ENCODE peak calls at places on chromosomes 2 and 18, in five cellular contexts. V, T, Q, F and M are unnamed samples.
A peak's percentile ranks its signal among the peaks of the same experiment; 100 is the strongest.

GRCh38 chr2:74778381-74779371 is 55.3 kb upstream of the HK2 start:
- DNase-seq in V (no peak), T (no peak), Q (no peak), F (no peak), M (no peak)

GRCh38 chr2:44470151-44470550 is 108.4 kb downstream of the CAMKMT start:
- DNase-seq in V (no peak), T (no peak), Q (no peak), F (no peak), M (no peak)

GRCh38 chr2:147273628-147274027 is 571.2 kb upstream of the ACVR2A start:
- DNase-seq in V (no peak), T (no peak), Q (no peak), F (no peak), M (no peak)

GRCh38 chr2:129798301-129798581 is 181.2 kb upstream of the RAB6C start:
- DNase-seq in V (no peak), T (no peak), Q (no peak), F (no peak), M (no peak)

GRCh38 chr2:2787301-2787907 is 456.3 kb upstream of the MYT1L start:
- DNase-seq in V (no peak), T (no peak), Q (no peak), F (no peak), M (no peak)

GRCh38 chr18:57738078-57738477 is 65.0 kb downstream of the ATP8B1 start:
- DNase-seq in V (no peak), T (no peak), Q (no peak), F (no peak), M (no peak)

GRCh38 chr2:174593574-174594203 is 3.9 kb downstream of the WIPF1 start:
- DNase-seq in V (no peak), T (no peak), Q (no peak), F (no peak), M (peak; percentile 67)

GRCh38 chr2:240851078-240851861 is 17.4 kb upstream of the AGXT start:
- DNase-seq in V (peak; percentile 88), T (peak; percentile 81), Q (peak; percentile 91), F (peak; percentile 79), M (peak; percentile 76)

GRCh38 chr2:122061206-122061605 is 305.8 kb downstream of the TSN start:
- DNase-seq in V (no peak), T (no peak), Q (no peak), F (no peak), M (no peak)

GRCh38 chr18:415047-415446 is 85.5 kb downstream of the COLEC12 start:
- DNase-seq in V (no peak), T (no peak), Q (no peak), F (no peak), M (no peak)

GRCh38 chr18:419542-420175 is 80.8 kb downstream of the COLEC12 start:
- DNase-seq in V (no peak), T (no peak), Q (no peak), F (no peak), M (no peak)

GRCh38 chr18:415627-416612 is 84.6 kb downstream of the COLEC12 start:
- DNase-seq in V (no peak), T (no peak), Q (no peak), F (no peak), M (no peak)

GRCh38 chr18:417495-417894 is 83.0 kb downstream of the COLEC12 start:
- DNase-seq in V (no peak), T (no peak), Q (no peak), F (no peak), M (no peak)

GRCh38 chr18:416928-417327 is 83.6 kb downstream of the COLEC12 start:
- DNase-seq in V (no peak), T (no peak), Q (no peak), F (no peak), M (no peak)
- H3K4me1 ChIP-seq in V (no peaks in the 10 kb centered on the region), T (no peaks in the 10 kb centered on the region), Q (no peaks in the 10 kb centered on the region), F (peaks cover 3% of the 10 kb centered on the region), M (no peaks in the 10 kb centered on the region)

GRCh38 chr2:150806336-150806735 is 318.9 kb upstream of the RND3 start:
- DNase-seq in V (no peak), T (no peak), Q (no peak), F (no peak), M (no peak)
- H3K4me1 ChIP-seq in V (no peaks in the 10 kb centered on the region), T (no peaks in the 10 kb centered on the region), Q (no peaks in the 10 kb centered on the region), F (no peaks in the 10 kb centered on the region), M (no peaks in the 10 kb centered on the region)

GRCh38 chr2:236562434-236562833 is 7.2 kb upstream of the ACKR3 start:
- DNase-seq in V (no peak), T (no peak), Q (no peak), F (no peak), M (no peak)

GRCh38 chr2:236561874-236562273 is 7.8 kb upstream of the ACKR3 start:
- DNase-seq in V (no peak), T (no peak), Q (no peak), F (no peak), M (no peak)

GRCh38 chr2:236555486-236555885 is 14.1 kb upstream of the ACKR3 start:
- DNase-seq in V (no peak), T (no peak), Q (no peak), F (no peak), M (no peak)

GRCh38 chr2:236557894-236558532 is 11.6 kb upstream of the ACKR3 start:
- DNase-seq in V (no peak), T (no peak), Q (no peak), F (no peak), M (no peak)

GRCh38 chr2:236558999-236559978 is 10.3 kb upstream of the ACKR3 start:
- DNase-seq in V (no peak), T (no peak), Q (no peak), F (no peak), M (no peak)
- H3K4me1 ChIP-seq in V (no peaks in the 10 kb centered on the region), T (no peaks in the 10 kb centered on the region), Q (peaks cover 5% of the 10 kb centered on the region), F (no peaks in the 10 kb centered on the region), M (peaks cover 23% of the 10 kb centered on the region)

GRCh38 chr2:96353032-96353561 is 17.5 kb downstream of the NCAPH start:
- DNase-seq in V (peak; percentile 78), T (no peak), Q (no peak), F (peak; percentile 69), M (no peak)
- H3K4me1 ChIP-seq in V (peaks cover 4% of the 10 kb centered on the region), T (no peaks in the 10 kb centered on the region), Q (peaks cover 10% of the 10 kb centered on the region), F (peaks cover 23% of the 10 kb centered on the region), M (no peaks in the 10 kb centered on the region)

GRCh38 chr2:105422801-105423200 is 23.9 kb upstream of the FHL2 start:
- DNase-seq in V (no peak), T (no peak), Q (no peak), F (no peak), M (no peak)
- H3K4me1 ChIP-seq in V (no peaks in the 10 kb centered on the region), T (no peaks in the 10 kb centered on the region), Q (peaks cover 9% of the 10 kb centered on the region), F (peaks cover 14% of the 10 kb centered on the region), M (peaks cover 19% of the 10 kb centered on the region)

DNA sequence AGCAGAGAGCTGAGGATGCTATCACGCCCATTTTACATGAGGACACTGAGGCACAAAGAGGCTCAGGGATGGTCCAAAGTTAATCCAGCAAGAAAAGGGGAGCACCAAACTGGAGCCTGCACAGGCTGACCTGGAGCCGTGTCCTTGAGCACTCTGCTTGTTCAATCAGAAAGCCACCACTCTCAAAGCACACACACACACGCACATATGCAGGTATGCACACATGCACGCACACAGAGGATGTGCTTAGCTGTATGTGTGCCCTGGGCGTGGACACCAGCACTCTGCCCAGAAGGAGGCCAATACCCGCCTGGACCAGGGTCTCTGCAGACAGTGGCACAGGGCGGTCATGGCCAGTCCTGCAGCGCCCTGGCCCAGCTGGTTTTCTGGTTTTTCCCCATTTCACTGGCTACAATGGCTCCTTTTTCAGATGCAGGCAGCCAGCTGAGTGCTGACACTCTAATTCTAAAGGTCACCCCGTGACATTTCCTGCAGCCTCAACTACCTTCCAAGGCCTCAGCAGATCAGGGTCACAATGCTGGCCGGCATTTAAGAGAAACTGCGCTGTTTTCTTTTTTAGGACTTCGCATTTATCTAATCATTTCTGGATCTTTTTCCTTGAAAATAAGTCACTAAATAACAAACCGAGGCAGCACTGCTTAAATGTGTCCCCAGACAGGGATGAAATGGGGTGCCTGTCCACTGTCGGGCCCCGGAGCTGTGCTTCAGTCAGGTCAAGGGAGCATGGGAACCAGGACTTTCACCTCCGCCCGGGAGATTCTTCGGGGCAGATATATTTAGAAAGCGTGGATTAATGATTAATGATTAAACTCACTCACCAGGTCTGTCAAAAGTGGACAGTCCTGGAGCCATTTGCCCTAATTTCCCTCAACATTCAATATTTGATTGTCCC is 104.5 kb downstream of the HDAC4 start:
- DNase-seq in V (peak; percentile 41), T (peak; percentile 11), Q (peak; percentile 77), F (peak; percentile 14), M (no peak)
- H3K4me1 ChIP-seq in V (no peaks in the 10 kb centered on the region), T (peaks cover 81% of the 10 kb centered on the region), Q (peaks cover 59% of the 10 kb centered on the region), F (peaks cover 65% of the 10 kb centered on the region), M (peaks cover 69% of the 10 kb centered on the region)

GRCh38 chr2:134411828-134412638 is 158.2 kb downstream of the MGAT5 start:
- DNase-seq in V (no peak), T (peak; percentile 38), Q (peak; percentile 89), F (peak; percentile 77), M (peak; percentile 68)
- H3K4me1 ChIP-seq in V (no peaks in the 10 kb centered on the region), T (peaks cover 12% of the 10 kb centered on the region), Q (peaks cover 30% of the 10 kb centered on the region), F (peaks cover 40% of the 10 kb centered on the region), M (peaks cover 6% of the 10 kb centered on the region)

GRCh38 chr2:24353933-24354332 is 6.4 kb downstream of the ITSN2 start:
- DNase-seq in V (no peak), T (no peak), Q (no peak), F (no peak), M (no peak)

GRCh38 chr2:24353364-24353763 is 7.0 kb downstream of the ITSN2 start:
- DNase-seq in V (no peak), T (no peak), Q (no peak), F (no peak), M (no peak)

GRCh38 chr2:24351981-24352380 is 8.4 kb downstream of the ITSN2 start:
- DNase-seq in V (no peak), T (no peak), Q (no peak), F (no peak), M (no peak)

GRCh38 chr2:24351627-24351938 is 8.8 kb downstream of the ITSN2 start:
- DNase-seq in V (no peak), T (no peak), Q (no peak), F (no peak), M (no peak)

DNA sequence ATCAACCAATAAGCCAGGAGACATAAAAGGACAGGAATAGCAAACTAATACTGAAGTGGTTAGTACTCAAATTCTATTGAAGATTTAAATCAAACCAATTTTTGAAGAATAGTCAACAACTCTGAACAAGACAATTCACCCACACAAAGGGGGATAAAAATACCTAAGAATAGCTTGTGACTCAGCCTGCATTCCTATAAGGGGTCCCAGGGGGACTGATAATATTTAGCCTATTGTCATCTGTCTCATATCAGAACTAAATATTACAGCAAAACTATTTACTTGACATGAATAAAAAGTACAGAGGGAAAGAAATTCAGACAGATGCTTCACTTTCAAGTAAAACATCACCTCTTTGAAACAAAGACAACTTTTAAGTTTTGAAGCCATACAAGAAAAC is 7.7 kb downstream of the ITSN2 start:
- DNase-seq in V (no peak), T (no peak), Q (no peak), F (no peak), M (no peak)
- H3K4me1 ChIP-seq in V (no peaks in the 10 kb centered on the region), T (peaks cover 20% of the 10 kb centered on the region), Q (peaks cover 84% of the 10 kb centered on the region), F (peaks cover 46% of the 10 kb centered on the region), M (peaks cover 58% of the 10 kb centered on the region)